ENCODE peak calls at places on chromosomes 5 and 9, in seven cellular contexts. One of them, this sample, is unnamed.

GRCh38 chr9:20353529-20353928 is 268.8 kb downstream of the MLLT3 start:
- DNase-seq in fibroblast of pulmonary artery: no peak
- DNase-seq in neural crest cell: no peak
- DNase-seq in keratinocyte: no peak
- DNase-seq in K562: no peak
- DNase-seq in T-cell: no peak
- DNase-seq in cardiac muscle cell: no peak
- DNase-seq in this sample: no peak

GRCh38 chr9:109721021-109721420 is 59.0 kb upstream of the PALM2AKAP2 start:
- DNase-seq in K562: no peak
- DNase-seq in cardiac muscle cell: no peak
- DNase-seq in T-cell: no peak
- DNase-seq in fibroblast of pulmonary artery: no peak
- DNase-seq in neural crest cell: no peak
- DNase-seq in keratinocyte: no peak
- DNase-seq in this sample: no peak

GRCh38 chr5:107456281-107456715 is 214.4 kb downstream of the EFNA5 start:
- DNase-seq in neural crest cell: no peak
- DNase-seq in fibroblast of pulmonary artery: no peak
- DNase-seq in T-cell: no peak
- DNase-seq in K562: no peak
- DNase-seq in cardiac muscle cell: no peak
- DNase-seq in keratinocyte: peak
- DNase-seq in this sample: no peak

GRCh38 chr9:131407717-131408195 is 13.9 kb downstream of the PRRC2B start:
- DNase-seq in neural crest cell: no peak
- DNase-seq in fibroblast of pulmonary artery: peak
- DNase-seq in cardiac muscle cell: peak
- DNase-seq in T-cell: peak
- DNase-seq in keratinocyte: no peak
- DNase-seq in K562: peak
- DNase-seq in this sample: peak

GRCh38 chr9:78881295-78881694 is 584.4 kb downstream of the PSAT1 start:
- DNase-seq in K562: no peak
- DNase-seq in cardiac muscle cell: no peak
- DNase-seq in neural crest cell: no peak
- DNase-seq in T-cell: no peak
- DNase-seq in fibroblast of pulmonary artery: no peak
- DNase-seq in keratinocyte: no peak
- DNase-seq in this sample: no peak

GRCh38 chr5:84383816-84384603 is 670 bp downstream of the EDIL3 start:
- DNase-seq in cardiac muscle cell: peak
- DNase-seq in fibroblast of pulmonary artery: peak
- DNase-seq in K562: no peak
- DNase-seq in keratinocyte: no peak
- DNase-seq in neural crest cell: peak
- DNase-seq in T-cell: no peak
- DNase-seq in this sample: peak

GRCh38 chr9:103798620-103799019 is 295.5 kb upstream of the SMC2 start:
- DNase-seq in T-cell: no peak
- DNase-seq in K562: no peak
- DNase-seq in cardiac muscle cell: no peak
- DNase-seq in neural crest cell: no peak
- DNase-seq in fibroblast of pulmonary artery: peak
- DNase-seq in keratinocyte: no peak
- DNase-seq in this sample: no peak

GRCh38 chr5:136042665-136043121 is 13.9 kb downstream of the TGFBI start:
- DNase-seq in cardiac muscle cell: no peak
- DNase-seq in fibroblast of pulmonary artery: no peak
- DNase-seq in K562: no peak
- DNase-seq in T-cell: no peak
- DNase-seq in keratinocyte: no peak
- DNase-seq in neural crest cell: no peak
- DNase-seq in this sample: no peak

GRCh38 chr5:42268630-42269029 is 154.6 kb upstream of the GHR start:
- DNase-seq in fibroblast of pulmonary artery: peak
- DNase-seq in cardiac muscle cell: no peak
- DNase-seq in neural crest cell: no peak
- DNase-seq in keratinocyte: no peak
- DNase-seq in T-cell: no peak
- DNase-seq in K562: no peak
- DNase-seq in this sample: no peak

GRCh38 chr9:106403081-106403480 is 459.9 kb upstream of the ZNF462 start:
- DNase-seq in T-cell: no peak
- DNase-seq in neural crest cell: no peak
- DNase-seq in fibroblast of pulmonary artery: peak
- DNase-seq in keratinocyte: peak
- DNase-seq in K562: no peak
- DNase-seq in cardiac muscle cell: no peak
- DNase-seq in this sample: no peak

GRCh38 chr9:120735415-120736126 is 21.3 kb upstream of the MEGF9 start:
- DNase-seq in K562: no peak
- DNase-seq in T-cell: no peak
- DNase-seq in neural crest cell: no peak
- DNase-seq in keratinocyte: no peak
- DNase-seq in cardiac muscle cell: no peak
- DNase-seq in fibroblast of pulmonary artery: peak
- DNase-seq in this sample: no peak